ENCODE peak calls at places on chromosomes 16 and 17, in six cellular contexts. N is HAP-1, W is AG04450, H is hepatocyte, F is ascending aorta, I is brain microvascular endothelial cell. K is an unnamed sample. For H3K27me3, the result is how much of the 10 kb centered on the place peaks cover.

GRCh38 chr17:39739885-39740356 is 2.2 kb downstream of the GRB7 start:
- DNase-seq in H (peak), W (no peak), F (no peak), N (no peak), I (no peak), K (no peak)

GRCh38 chr16:1950559-1950958 is 3.9 kb downstream of the RPL3L start:
- DNase-seq in F (no peak), W (no peak), N (no peak), I (no peak), H (no peak), K (no peak)

GRCh38 chr17:6853764-6854442 is 22.4 kb upstream of the TEKT1 start:
- DNase-seq in W (no peak), N (no peak), H (peak), F (no peak), I (no peak), K (no peak)

GRCh38 chr17:18025596-18026407 is 13.2 kb downstream of the ATPAF2 start:
- DNase-seq in N (no peak), F (no peak), I (no peak), H (no peak), W (no peak), K (no peak)

GRCh38 chr17:2656293-2656692 is 55.3 kb downstream of the CLUH start:
- DNase-seq in I (no peak), N (no peak), H (no peak), W (no peak), F (no peak), K (no peak)

GRCh38 chr16:57383276-57384247 is 11.3 kb downstream of the CX3CL1 start:
- DNase-seq in H (peak), F (peak), I (peak), N (no peak), W (no peak), K (peak)

GRCh38 chr17:16419074-16419928 is 3.9 kb downstream of the TRPV2 start:
- DNase-seq in H (peak), I (peak), W (peak), F (peak), N (no peak), K (peak)

GRCh38 chr16:72394526-72394925 is 222.6 kb upstream of the PMFBP1 start:
- DNase-seq in F (no peak), H (no peak), W (no peak), I (no peak), N (no peak), K (no peak)

GRCh38 chr17:72764632-72765041 is 327.9 kb downstream of the SLC39A11 start:
- DNase-seq in I (peak), H (no peak), N (no peak), F (no peak), W (peak), K (no peak)

GRCh38 chr16:74982303-74982702 is 2.6 kb downstream of the WDR59 start:
- DNase-seq in W (no peak), F (no peak), I (no peak), H (no peak), N (no peak), K (no peak)

GRCh38 chr17:20063665-20064648 is 54.8 kb downstream of the SPECC1 start:
- DNase-seq in I (peak), W (peak), F (peak), N (peak), H (peak), K (peak)

GRCh38 chr17:2042355-2042929 is 620 bp downstream of the OVCA2 start:
- DNase-seq in W (no peak), H (peak), I (no peak), N (no peak), F (no peak), K (peak)

GRCh38 chr16:8346291-8346690 is 244.0 kb downstream of the TMEM114 start:
- DNase-seq in I (no peak), F (no peak), W (no peak), H (peak), N (no peak), K (peak)

GRCh38 chr17:35088911-35089845 is 25.7 kb upstream of the RFFL start:
- DNase-seq in H (peak), F (peak), W (no peak), N (peak), I (peak), K (peak)

GRCh38 chr17:50865060-50865867 is 890 bp downstream of the TOB1 start:
- DNase-seq in F (peak), W (no peak), N (peak), I (peak), H (peak), K (peak)

GRCh38 chr16:66946541-66946940 is 11.2 kb downstream of the CES2 start:
- DNase-seq in N (no peak), F (no peak), W (no peak), I (no peak), H (no peak), K (no peak)

GRCh38 chr17:58156839-58157803 is 8.9 kb downstream of the OR4D1 start:
- DNase-seq in F (no peak), N (no peak), I (no peak), H (peak), W (no peak), K (no peak)

GRCh38 chr16:67409631-67410030 is 6.6 kb downstream of the ZDHHC1 start:
- DNase-seq in I (no peak), F (no peak), W (no peak), H (no peak), N (no peak), K (no peak)

GRCh38 chr17:33233855-33234228 is 59.3 kb downstream of the ASIC2 start:
- DNase-seq in I (no peak), N (no peak), W (no peak), F (no peak), H (no peak), K (no peak)
- H3K4me3 ChIP-seq in I (no peak), N (no peak), W (no peak), F (no peak), H (no peak), K (no peak)

DNA sequence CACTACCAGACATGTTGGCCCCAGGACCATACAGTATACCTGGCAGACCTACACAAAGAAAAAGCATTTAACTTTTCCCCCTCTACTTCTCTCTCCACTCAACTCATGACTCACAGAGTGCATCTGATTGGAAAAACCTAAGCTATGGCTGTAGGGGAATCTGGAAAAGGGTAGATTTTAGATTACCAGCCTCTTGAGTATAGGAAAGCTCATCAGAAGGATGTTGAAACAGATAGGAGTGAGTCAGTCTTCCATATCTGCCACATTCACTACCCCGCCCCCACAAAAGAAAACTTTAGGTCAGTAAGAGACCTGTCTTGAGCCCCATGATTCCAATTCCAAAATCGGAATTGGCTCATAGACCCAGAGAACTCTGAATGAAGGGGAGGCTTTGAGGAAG is 12.3 kb downstream of the KRT9 start:
- DNase-seq in W (no peak), H (no peak), F (no peak), I (peak), N (no peak), K (peak)
- H3K27me3 ChIP-seq in W (under half), H (under half), F (under half), I (under half), N (under half), K (under half)

GRCh38 chr17:4596636-4597380 is 12.5 kb downstream of the SMTNL2 start:
- DNase-seq in N (no peak), H (no peak), W (no peak), F (no peak), I (no peak), K (no peak)

GRCh38 chr17:4591529-4591928 is 7.2 kb downstream of the SMTNL2 start:
- DNase-seq in F (no peak), H (no peak), I (peak), N (no peak), W (no peak), K (no peak)

GRCh38 chr17:4592240-4593005 is 8.1 kb downstream of the SMTNL2 start:
- DNase-seq in W (no peak), F (no peak), I (no peak), H (no peak), N (no peak), K (no peak)

GRCh38 chr17:4593021-4593797 is 8.9 kb downstream of the SMTNL2 start:
- DNase-seq in W (no peak), H (no peak), F (no peak), I (no peak), N (no peak), K (peak)

GRCh38 chr17:4594406-4595349 is 10.3 kb downstream of the SMTNL2 start:
- DNase-seq in F (no peak), I (no peak), W (no peak), H (no peak), N (peak), K (no peak)
- H3K4me3 ChIP-seq in F (no peak), I (no peak), W (no peak), H (no peak), N (no peak), K (no peak)

GRCh38 chr16:54362801-54363200 is 76.2 kb upstream of the IRX3 start:
- DNase-seq in I (no peak), W (no peak), F (no peak), N (no peak), H (no peak), K (no peak)

GRCh38 chr16:54363760-54364159 is 77.2 kb upstream of the IRX3 start:
- DNase-seq in I (no peak), H (no peak), N (no peak), W (no peak), F (no peak), K (no peak)

GRCh38 chr16:54361813-54362212 is 75.2 kb upstream of the IRX3 start:
- DNase-seq in W (no peak), I (no peak), H (no peak), F (no peak), N (no peak), K (no peak)

GRCh38 chr16:54366943-54367342 is 80.4 kb upstream of the IRX3 start:
- DNase-seq in W (no peak), I (no peak), N (no peak), H (no peak), F (no peak), K (no peak)

DNA sequence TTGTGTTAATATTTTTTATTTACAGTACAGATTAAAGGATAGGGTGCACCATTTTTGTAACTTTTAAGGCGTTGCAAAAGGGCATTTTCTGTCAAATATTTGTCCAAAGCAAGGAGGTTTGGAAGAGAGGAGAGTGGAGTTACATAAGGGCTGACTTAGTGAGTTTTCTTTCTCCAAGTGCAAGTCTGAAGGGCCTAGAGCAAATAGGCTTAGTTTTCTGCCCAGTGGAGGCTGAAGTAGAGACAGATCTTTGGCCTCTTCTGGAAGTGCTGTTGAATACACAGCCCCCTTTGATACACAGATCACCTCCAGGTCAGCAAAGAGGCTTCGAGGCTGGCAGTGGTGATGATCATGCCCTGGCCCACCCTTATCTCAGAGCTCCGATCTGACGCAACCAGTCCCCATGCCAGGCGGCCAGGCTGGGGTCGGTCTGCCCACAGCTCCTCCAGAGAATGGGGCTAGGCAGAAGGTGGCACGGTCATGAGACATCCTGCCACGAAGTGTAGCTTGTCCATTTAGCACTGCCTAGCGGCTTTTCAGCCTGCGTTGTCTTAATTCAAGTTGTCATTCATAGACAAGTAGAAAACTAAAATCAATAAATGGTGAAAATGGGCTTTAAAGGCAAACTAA is 79.5 kb upstream of the IRX3 start:
- DNase-seq in I (no peak), H (no peak), N (no peak), F (no peak), W (no peak), K (no peak)
- H3K27me3 ChIP-seq in I (under half), H (under half), N (under half), F (under half), W (under half), K (under half)

GRCh38 chr16:84592718-84593117 is 25.2 kb downstream of the COTL1 start:
- DNase-seq in F (no peak), W (no peak), I (no peak), H (no peak), N (no peak), K (no peak)

GRCh38 chr16:84595052-84595481 is 22.8 kb downstream of the COTL1 start:
- DNase-seq in I (no peak), F (no peak), W (no peak), N (no peak), H (no peak), K (no peak)

GRCh38 chr16:84596161-84596560 is 21.7 kb downstream of the COTL1 start:
- DNase-seq in H (no peak), I (no peak), F (no peak), W (no peak), N (no peak), K (no peak)

GRCh38 chr16:84594725-84595038 is 23.2 kb downstream of the COTL1 start:
- DNase-seq in F (no peak), W (no peak), N (no peak), I (no peak), H (no peak), K (no peak)

DNA sequence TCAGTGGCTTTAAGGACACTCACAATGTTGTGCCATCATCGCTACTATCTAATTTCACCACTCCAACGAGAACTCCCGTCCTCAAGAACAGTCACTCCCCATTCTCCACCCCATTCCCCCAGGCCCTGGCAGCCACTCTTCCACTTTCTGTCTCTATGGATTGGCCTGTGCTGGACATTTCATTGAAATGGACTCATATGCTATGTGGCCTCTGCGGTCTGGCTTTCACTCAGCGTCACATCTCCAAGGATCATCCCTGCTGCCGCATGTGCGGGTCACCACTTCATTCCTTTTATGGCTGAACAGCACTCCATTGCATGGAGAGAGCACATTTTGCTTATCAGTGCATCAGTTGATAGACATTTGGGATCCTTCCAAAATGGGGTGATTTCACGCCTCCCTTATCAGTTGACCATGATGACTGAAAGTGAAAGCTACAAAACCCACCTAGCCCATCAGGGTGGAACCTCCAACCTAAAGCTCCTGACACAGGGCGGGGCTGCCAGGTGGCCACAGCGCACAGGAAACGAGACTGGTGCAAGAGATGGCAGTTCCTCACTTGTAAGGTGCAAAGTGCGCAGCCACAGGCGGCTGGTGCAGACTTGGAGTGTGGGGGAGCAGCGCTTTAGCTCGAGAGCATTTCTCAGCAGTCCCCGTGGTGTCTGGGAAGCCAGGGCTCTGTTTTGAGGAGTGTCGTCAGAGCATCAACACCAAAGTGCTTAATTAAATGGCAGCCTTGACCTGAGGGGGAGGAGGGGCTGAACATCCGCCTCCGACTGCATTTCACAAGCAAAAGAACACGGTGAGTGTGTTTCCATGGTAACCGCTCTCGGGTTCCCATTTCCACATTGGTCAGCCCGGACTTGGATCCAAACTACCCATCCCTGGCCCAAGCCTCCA is 23.8 kb downstream of the COTL1 start:
- DNase-seq in F (no peak), W (no peak), I (no peak), N (no peak), H (no peak), K (no peak)
- H3K4me3 ChIP-seq in F (no peak), W (no peak), I (no peak), N (no peak), H (no peak), K (no peak)